ENCODE peak calls at places on chromosomes 4 and X, in nine cellular contexts. S, U, T, A, H, D, I, L and G are unnamed samples.

GRCh38 chrX:127306262-127306661 is 486.7 kb downstream of the PRR32 start:
- DNase-seq in S (no peak), U (no peak), T (no peak), A (no peak), H (no peak), D (no peak), I (no peak), L (no peak), G (no peak)

GRCh38 chrX:117972681-117973080 is 143.9 kb downstream of the KLHL13 start:
- DNase-seq in S (peak), U (no peak), T (no peak), A (no peak), H (no peak), D (no peak), I (no peak), L (no peak), G (no peak)

GRCh38 chr4:39464886-39465501 is 6.1 kb downstream of the LIAS start:
- DNase-seq in S (no peak), U (no peak), T (no peak), A (no peak), H (peak), D (no peak), I (no peak), L (no peak), G (peak)

GRCh38 chrX:19655032-19655431 is 139.7 kb upstream of the MAP3K15 start:
- DNase-seq in S (no peak), U (no peak), T (no peak), A (no peak), H (no peak), D (no peak), I (no peak), L (no peak), G (no peak)

GRCh38 chr4:173506780-173507211 is 23.2 kb downstream of the HAND2 start:
- DNase-seq in S (peak), U (no peak), T (no peak), A (no peak), H (peak), D (no peak), I (no peak), L (peak), G (no peak)

GRCh38 chr4:10664408-10664807 is 20.2 kb downstream of the CLNK start:
- DNase-seq in S (no peak), U (no peak), T (no peak), A (peak), H (no peak), D (peak), I (no peak), L (peak), G (no peak)

GRCh38 chrX:39204945-39205344 is 403.7 kb downstream of the MID1IP1 start:
- DNase-seq in S (no peak), U (no peak), T (no peak), A (no peak), H (no peak), D (no peak), I (peak), L (no peak), G (no peak)

GRCh38 chr4:3765271-3766206 is 646 bp upstream of the ADRA2C start:
- DNase-seq in S (peak), U (no peak), T (no peak), A (peak), H (peak), D (peak), I (no peak), L (peak), G (peak)

GRCh38 chrX:47612418-47612817 is 7.2 kb downstream of the SYN1 start:
- DNase-seq in S (no peak), U (no peak), T (no peak), A (no peak), H (no peak), D (no peak), I (no peak), L (no peak), G (no peak)

GRCh38 chr4:100063355-100063754 is 113.3 kb upstream of the H2AZ1 start:
- DNase-seq in S (no peak), U (no peak), T (no peak), A (no peak), H (no peak), D (no peak), I (no peak), L (no peak), G (no peak)

GRCh38 chr4:122212880-122213279 is 60.7 kb downstream of the BLTP1 start:
- DNase-seq in S (no peak), U (no peak), T (no peak), A (no peak), H (no peak), D (no peak), I (no peak), L (no peak), G (no peak)

GRCh38 chrX:102155806-102156179 is at the start of gene BEX5:
- DNase-seq in S (peak), U (peak), T (no peak), A (peak), H (no peak), D (peak), I (peak), L (peak), G (peak)

GRCh38 chrX:21586001-21586400 is 72.1 kb downstream of the KLHL34 start:
- DNase-seq in S (no peak), U (no peak), T (no peak), A (no peak), H (no peak), D (no peak), I (no peak), L (no peak), G (no peak)

GRCh38 chr4:123838426-123838825 is 441.8 kb downstream of the SPRY1 start:
- DNase-seq in S (no peak), U (no peak), T (no peak), A (no peak), H (no peak), D (no peak), I (no peak), L (no peak), G (no peak)

GRCh38 chr4:119310826-119311225 is 11.1 kb downstream of the FABP2 start:
- DNase-seq in S (no peak), U (no peak), T (no peak), A (no peak), H (no peak), D (no peak), I (no peak), L (no peak), G (no peak)

GRCh38 chrX:35351795-35352483 is 409.3 kb downstream of the FAM47B start:
- DNase-seq in S (no peak), U (no peak), T (no peak), A (no peak), H (no peak), D (peak), I (no peak), L (no peak), G (no peak)

GRCh38 chr4:3291969-3292570 is 751 bp upstream of the RGS12 start:
- DNase-seq in S (peak), U (peak), T (no peak), A (peak), H (peak), D (no peak), I (peak), L (peak), G (peak)

GRCh38 chr4:158008551-158009218 is 164.1 kb downstream of the GASK1B start:
- DNase-seq in S (no peak), U (no peak), T (no peak), A (peak), H (no peak), D (no peak), I (no peak), L (no peak), G (no peak)

GRCh38 chr4:67103001-67103737 is 442.1 kb downstream of the CENPC start:
- DNase-seq in S (no peak), U (no peak), T (no peak), A (no peak), H (no peak), D (no peak), I (no peak), L (no peak), G (no peak)

GRCh38 chr4:128574706-128575105 is 234.8 kb upstream of the JADE1 start:
- DNase-seq in S (peak), U (peak), T (peak), A (peak), H (peak), D (peak), I (peak), L (peak), G (peak)

GRCh38 chr4:110287130-110287529 is 88.7 kb upstream of the ELOVL6 start:
- DNase-seq in S (no peak), U (no peak), T (no peak), A (no peak), H (peak), D (no peak), I (no peak), L (no peak), G (peak)

GRCh38 chr4:161696957-161697356 is 466.8 kb downstream of the FSTL5 start:
- DNase-seq in S (peak), U (no peak), T (no peak), A (no peak), H (no peak), D (no peak), I (no peak), L (no peak), G (no peak)

GRCh38 chrX:12970691-12971202 is 4.2 kb upstream of the TMSB4X start:
- DNase-seq in S (peak), U (peak), T (no peak), A (no peak), H (no peak), D (peak), I (no peak), L (no peak), G (no peak)

GRCh38 chr4:3407930-3408792 is 33.6 kb upstream of the HGFAC start:
- DNase-seq in S (peak), U (no peak), T (no peak), A (peak), H (no peak), D (no peak), I (no peak), L (no peak), G (no peak)